ENCODE peak calls at places on chromosomes 12 and 14, in four cellular contexts. L is A549, M is GM23248, K is aorta. N is an unnamed sample.

GRCh38 chr14:103385994-103386491 is 828 bp downstream of the MARK3 start:
- DNase-seq in K (peak), M (peak), L (no peak), N (peak)

GRCh38 chr14:102525213-102526143 is 15.9 kb upstream of the ANKRD9 start:
- DNase-seq in M (peak), L (peak), K (no peak), N (peak)

GRCh38 chr12:93886533-93887511 is 209.6 kb downstream of the CRADD start:
- DNase-seq in M (peak), K (no peak), L (no peak), N (no peak)

GRCh38 chr12:3036901-3037600 is 40.1 kb upstream of the TSPAN9 start:
- DNase-seq in L (no peak), M (no peak), K (no peak), N (no peak)

GRCh38 chr12:9253464-9253863 is 45.3 kb upstream of the PZP start:
- DNase-seq in K (no peak), M (no peak), L (no peak), N (no peak)

GRCh38 chr12:101781834-101782543 is 42.7 kb upstream of the SYCP3 start:
- DNase-seq in L (no peak), K (no peak), M (peak), N (no peak)

GRCh38 chr14:92033912-92034687 is 5.8 kb downstream of the TRIP11 start:
- DNase-seq in K (no peak), M (no peak), L (no peak), N (no peak)

GRCh38 chr14:34069854-34070582 is 119.1 kb upstream of the EGLN3 start:
- DNase-seq in K (no peak), M (no peak), L (no peak), N (no peak)

GRCh38 chr12:93460882-93461281 is 6.4 kb upstream of the MRPL42 start:
- DNase-seq in M (no peak), L (no peak), K (no peak), N (no peak)

GRCh38 chr14:96176811-96177211 is 27.8 kb upstream of the BDKRB2 start:
- DNase-seq in K (no peak), L (no peak), M (peak), N (no peak)

GRCh38 chr12:49330032-49330619 is 6.9 kb downstream of the C1QL4 start:
- DNase-seq in K (no peak), L (no peak), M (no peak), N (no peak)

GRCh38 chr12:126891789-126892188 is 1375.2 kb upstream of the TMEM132C start:
- DNase-seq in K (no peak), M (no peak), L (peak), N (no peak)

DNA sequence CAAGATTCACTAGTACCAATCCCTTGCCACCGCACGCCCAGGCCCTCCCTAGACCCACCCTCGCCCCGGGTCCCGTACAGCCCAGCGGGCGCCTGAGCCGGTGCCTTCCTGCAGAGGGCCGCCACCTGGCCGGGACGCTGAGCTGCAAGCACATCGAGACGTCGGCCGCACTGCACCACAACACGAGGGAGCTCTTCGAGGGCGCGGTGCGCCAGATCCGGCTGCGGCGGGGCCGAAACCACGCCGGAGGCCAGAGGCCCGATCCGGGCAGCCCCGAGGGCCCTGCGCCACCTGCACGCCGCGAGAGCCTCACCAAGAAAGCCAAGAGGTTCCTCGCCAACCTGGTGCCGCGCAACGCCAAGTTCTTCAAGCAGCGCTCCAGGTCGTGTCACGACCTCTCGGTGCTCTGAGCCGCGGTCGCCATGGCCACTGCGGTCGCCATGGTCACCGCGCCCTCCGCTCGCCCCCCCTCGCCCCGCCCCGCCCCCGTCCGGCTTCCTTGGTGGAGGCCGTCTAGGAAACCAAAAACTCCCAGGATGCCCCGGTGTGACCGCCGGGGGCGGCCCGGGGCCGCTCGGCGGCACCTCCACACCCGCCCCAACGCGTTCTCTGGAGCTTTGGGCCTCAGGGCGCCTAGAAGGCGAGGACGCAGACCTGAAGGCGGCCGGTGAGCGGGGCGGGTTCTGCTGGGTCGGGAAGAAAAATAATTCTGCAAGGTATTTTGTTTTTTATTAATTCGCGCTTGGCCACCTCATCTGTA is 3.7 kb downstream of the REM2 start:
- DNase-seq in M (peak), L (peak), K (peak), N (peak)
- H3K4me3 ChIP-seq in M (peak), L (peak), K (peak), N (peak)

DNA sequence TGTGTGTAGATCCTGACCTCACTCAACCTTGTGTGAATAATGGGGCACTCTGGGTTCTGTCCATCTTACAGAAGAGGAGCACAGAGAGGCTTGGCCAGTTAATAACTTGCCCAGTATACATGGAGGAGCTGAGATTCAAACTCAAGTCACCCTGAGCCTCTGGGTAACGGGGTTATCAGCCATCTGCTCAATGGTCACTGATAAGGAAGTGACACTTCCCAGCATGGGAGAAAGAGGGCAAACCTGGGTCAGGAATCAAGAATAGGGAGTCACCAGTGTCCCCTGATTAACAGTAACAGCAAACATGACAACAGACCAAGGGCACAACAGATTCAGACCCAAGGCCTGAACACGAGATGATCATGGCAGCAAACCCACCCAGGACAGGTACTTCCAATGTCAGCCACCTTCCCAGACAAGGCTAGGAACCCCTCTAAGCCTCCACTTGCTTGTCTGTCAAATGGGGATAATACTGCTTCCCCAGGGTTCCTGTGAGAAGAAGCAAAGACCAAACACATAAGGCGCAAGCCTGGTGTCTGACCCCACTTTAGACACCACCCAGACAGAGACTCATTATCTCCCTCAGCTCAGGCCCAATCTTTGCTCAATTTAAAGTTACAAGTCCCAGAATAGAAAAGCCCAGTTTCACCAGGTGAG is 3.6 kb downstream of the CCDC85C start:
- DNase-seq in M (no peak), K (no peak), L (no peak), N (no peak)
- H3K4me3 ChIP-seq in M (no peak), K (no peak), L (no peak), N (no peak)

GRCh38 chr14:54805521-54806322 is 96.9 kb downstream of the GCH1 start:
- DNase-seq in K (peak), M (peak), L (peak), N (peak)
- H3K4me3 ChIP-seq in K (no peak), M (peak), L (no peak), N (no peak)

DNA sequence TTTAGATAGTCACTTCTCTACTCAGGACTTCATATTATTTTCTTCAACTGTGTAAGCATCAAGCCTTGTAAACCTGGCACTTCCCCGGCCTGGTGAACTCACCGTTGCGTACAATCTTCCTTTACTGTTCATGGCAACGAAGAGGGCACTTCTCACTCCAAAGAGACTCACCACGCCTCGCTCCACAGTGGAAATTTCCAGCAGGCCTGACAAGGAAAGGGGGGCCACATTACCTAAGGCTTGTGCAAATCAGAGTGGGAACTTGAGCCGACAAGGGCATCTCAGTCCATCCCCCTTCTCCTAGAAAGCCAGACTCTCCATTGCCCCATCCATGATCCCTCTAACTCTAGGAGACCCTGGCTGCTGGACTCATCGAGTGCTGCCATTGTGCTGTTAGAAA is 1.6 kb downstream of the FGF6 start:
- DNase-seq in M (no peak), K (no peak), L (no peak), N (no peak)
- H3K4me3 ChIP-seq in M (no peak), K (no peak), L (no peak), N (no peak)

DNA sequence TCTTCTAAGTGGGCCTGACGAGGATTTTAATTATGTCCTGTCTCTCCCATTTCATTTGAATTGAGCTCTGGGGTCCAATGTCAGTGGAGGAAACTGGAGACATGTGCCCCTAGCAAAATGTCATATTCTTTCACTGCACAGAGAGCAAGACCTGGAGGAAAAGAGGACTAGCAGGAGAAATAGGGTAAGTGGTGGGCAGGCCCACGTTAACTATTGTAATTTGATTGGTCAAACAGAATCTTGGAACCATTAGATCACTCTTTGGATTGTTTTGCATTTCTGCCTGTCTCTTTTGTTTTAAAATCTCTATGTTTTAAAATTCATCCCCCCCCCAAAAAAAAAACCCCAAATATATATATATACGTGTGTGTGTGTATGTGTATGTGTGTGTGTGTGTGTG is 113.9 kb upstream of the PELI2 start:
- DNase-seq in L (no peak), K (no peak), M (peak), N (no peak)
- H3K4me3 ChIP-seq in L (no peak), K (no peak), M (peak), N (no peak)

DNA sequence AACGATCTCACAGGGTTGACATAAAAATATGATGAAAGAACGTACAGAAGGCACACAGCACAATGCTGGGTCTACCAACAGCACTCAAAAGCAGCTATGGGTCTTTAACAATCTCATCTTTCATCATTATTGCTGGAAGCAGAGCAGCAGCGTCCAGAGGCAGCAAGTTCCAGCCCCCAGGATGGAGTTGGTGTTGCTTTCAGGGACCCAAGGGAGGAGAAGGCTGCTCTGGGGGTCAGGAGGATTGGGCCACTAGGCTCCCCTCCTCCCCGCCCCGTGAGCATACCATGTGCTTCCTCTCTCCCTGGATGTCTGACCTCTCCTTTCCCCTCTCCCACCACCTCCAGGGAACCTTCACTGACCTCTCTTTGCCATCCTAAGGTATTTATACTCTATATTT is 13.3 kb downstream of the KCTD10 start:
- DNase-seq in L (no peak), M (no peak), K (no peak), N (no peak)
- H3K4me3 ChIP-seq in L (no peak), M (peak), K (no peak), N (no peak)

DNA sequence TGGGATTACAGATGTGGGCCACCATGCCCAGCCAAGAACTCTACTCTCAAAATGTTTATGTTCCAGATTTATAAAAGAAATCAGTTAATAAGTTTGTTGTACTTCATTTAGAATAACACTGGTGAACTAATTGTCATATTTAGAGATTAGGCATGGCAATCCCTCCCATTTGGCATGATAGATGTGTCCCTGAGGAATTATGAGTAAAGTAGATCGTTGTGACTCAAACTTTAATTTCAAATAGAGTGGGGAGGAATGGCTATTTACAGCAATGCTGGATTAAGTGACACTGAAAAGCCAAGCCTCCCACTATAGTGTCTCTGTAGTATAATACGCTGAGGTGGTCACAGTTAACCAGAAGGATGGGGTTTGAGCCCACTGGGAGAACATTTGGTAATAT is 39.3 kb upstream of the RTRAF start:
- DNase-seq in L (no peak), M (peak), K (no peak), N (no peak)
- H3K4me3 ChIP-seq in L (no peak), M (no peak), K (no peak), N (no peak)

N was measured in mucosa of descending colon.